ENCODE peak calls at places on chromosomes 11 and 22, in ten cellular contexts. N, P, I, X, D, C, W, U, J and M are unnamed samples. For H3K27me3, the result is how much of the 10 kb centered on the place peaks cover.

GRCh38 chr11:16346975-16347374 is 9.4 kb downstream of the SOX6 start:
- DNase-seq in N (no peak), P (peak), I (peak), X (no peak), D (peak), C (no peak), W (no peak), U (no peak), J (no peak), M (no peak)

GRCh38 chr11:114176321-114176720 is 116.8 kb downstream of the ZBTB16 start:
- DNase-seq in N (no peak), P (no peak), I (no peak), X (no peak), D (no peak), C (no peak), W (no peak), U (no peak), J (no peak), M (no peak)

GRCh38 chr22:25057013-25057881 is 104.7 kb downstream of the KIAA1671 start:
- DNase-seq in N (no peak), P (no peak), I (peak), X (peak), D (peak), C (peak), W (peak), U (peak), J (peak), M (peak)

GRCh38 chr11:36452231-36452630 is 57.8 kb downstream of the TRAF6 start:
- DNase-seq in N (no peak), P (no peak), I (peak), X (no peak), D (no peak), C (no peak), W (peak), U (no peak), J (no peak), M (no peak)

GRCh38 chr11:57300785-57301184 is 24.0 kb downstream of the TNKS1BP1 start:
- DNase-seq in N (no peak), P (no peak), I (no peak), X (no peak), D (no peak), C (peak), W (no peak), U (no peak), J (no peak), M (peak)

GRCh38 chr11:117917591-117917990 is 11.6 kb downstream of the TMPRSS13 start:
- DNase-seq in N (peak), P (no peak), I (no peak), X (no peak), D (no peak), C (no peak), W (no peak), U (no peak), J (no peak), M (no peak)

GRCh38 chr22:26848244-26848920 is 191.0 kb downstream of the MIAT start:
- DNase-seq in N (no peak), P (peak), I (no peak), X (no peak), D (peak), C (no peak), W (peak), U (peak), J (no peak), M (no peak)

GRCh38 chr11:29333993-29334780 is 682.6 kb downstream of the KCNA4 start:
- DNase-seq in N (no peak), P (peak), I (peak), X (peak), D (peak), C (no peak), W (peak), U (no peak), J (no peak), M (no peak)

GRCh38 chr22:37455896-37456295 is 28.6 kb upstream of the ELFN2 start:
- DNase-seq in N (no peak), P (no peak), I (no peak), X (no peak), D (peak), C (no peak), W (no peak), U (no peak), J (no peak), M (no peak)

GRCh38 chr22:20239951-20240773 is 28.0 kb downstream of the RTN4R start:
- DNase-seq in N (no peak), P (no peak), I (no peak), X (peak), D (no peak), C (no peak), W (peak), U (no peak), J (peak), M (no peak)

DNA sequence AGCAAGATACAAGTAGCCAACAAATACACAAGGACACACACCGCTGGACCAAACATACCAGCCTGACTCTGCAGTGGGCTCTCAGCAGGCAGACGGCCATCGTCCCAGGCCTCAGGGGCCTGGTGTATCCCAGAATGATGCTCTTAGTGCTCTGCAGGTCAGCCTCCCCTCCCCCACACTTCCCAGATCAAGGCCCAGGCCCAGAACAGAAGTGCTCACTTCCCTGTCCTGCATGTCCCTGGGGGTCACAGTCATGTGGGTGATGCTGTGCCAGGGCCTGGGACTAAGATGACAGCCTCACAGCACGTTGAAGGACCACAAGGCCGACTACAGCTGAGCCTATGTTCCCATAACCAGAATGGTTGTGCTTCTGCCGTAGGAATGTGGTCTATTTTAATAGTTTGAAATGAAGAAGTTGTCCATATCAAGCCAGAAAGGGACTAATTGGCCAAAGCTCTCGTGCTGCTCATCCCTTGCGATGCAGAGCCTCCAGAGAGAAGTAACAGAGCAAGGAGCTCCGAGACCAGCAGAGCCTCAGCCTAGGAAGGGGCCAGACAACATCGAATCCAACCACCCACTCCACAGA is 48.6 kb downstream of the GAB4 start:
- DNase-seq in N (no peak), P (no peak), I (no peak), X (no peak), D (no peak), C (no peak), W (no peak), U (no peak), J (no peak), M (no peak)
- H3K27me3 ChIP-seq in N (under half), P (under half), I (under half), X (under half), D (under half), C (under half), W (under half), U (under half), J (under half), M (under half)

GRCh38 chr22:44825310-44826150 is 73.2 kb downstream of the ARHGAP8 start:
- DNase-seq in N (peak), P (no peak), I (no peak), X (no peak), D (no peak), C (no peak), W (no peak), U (no peak), J (no peak), M (no peak)

GRCh38 chr22:44831885-44832284 is 79.5 kb downstream of the ARHGAP8 start:
- DNase-seq in N (no peak), P (no peak), I (no peak), X (no peak), D (no peak), C (no peak), W (no peak), U (no peak), J (no peak), M (no peak)

GRCh38 chr22:44827666-44828065 is 75.3 kb downstream of the ARHGAP8 start:
- DNase-seq in N (no peak), P (no peak), I (no peak), X (no peak), D (no peak), C (no peak), W (no peak), U (no peak), J (no peak), M (no peak)

GRCh38 chr22:44824271-44824670 is 71.9 kb downstream of the ARHGAP8 start:
- DNase-seq in N (peak), P (no peak), I (no peak), X (no peak), D (no peak), C (no peak), W (no peak), U (no peak), J (no peak), M (no peak)

DNA sequence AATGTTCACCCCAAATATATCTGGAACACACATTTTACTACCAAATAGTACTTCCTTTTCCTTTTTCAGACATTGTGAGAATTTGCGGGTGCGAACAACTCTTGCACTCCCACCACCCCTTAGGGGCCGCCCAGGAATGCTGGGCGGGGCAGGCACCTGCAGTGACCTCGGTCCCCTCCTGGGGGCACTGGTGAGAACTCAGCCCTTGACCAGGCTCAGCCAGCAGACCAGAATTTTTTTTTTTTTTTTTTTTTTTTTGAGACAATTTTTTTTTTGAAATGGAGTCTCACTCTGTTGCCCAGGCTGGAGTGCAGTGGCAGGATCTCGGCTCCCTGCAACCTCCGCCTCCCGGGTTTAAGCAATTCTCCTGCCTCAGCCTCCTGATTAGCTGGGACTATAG is 75.8 kb downstream of the ARHGAP8 start:
- DNase-seq in N (peak), P (peak), I (no peak), X (peak), D (no peak), C (no peak), W (peak), U (no peak), J (no peak), M (no peak)
- TF ChIP-seq CTCF in N (peak), P (peak), I (peak), X (peak), D (peak), C (peak), W (peak), U (no peak), J (no peak), M (no peak)

GRCh38 chr11:63478896-63479295 is 12.1 kb downstream of the PLAAT5 start:
- DNase-seq in N (no peak), P (peak), I (peak), X (peak), D (peak), C (no peak), W (peak), U (no peak), J (peak), M (peak)
- H3K27me3 ChIP-seq in N (under half), P (under half), I (under half), X (under half), D (under half), C (under half), W (under half), U (under half), J (under half), M (under half)

DNA sequence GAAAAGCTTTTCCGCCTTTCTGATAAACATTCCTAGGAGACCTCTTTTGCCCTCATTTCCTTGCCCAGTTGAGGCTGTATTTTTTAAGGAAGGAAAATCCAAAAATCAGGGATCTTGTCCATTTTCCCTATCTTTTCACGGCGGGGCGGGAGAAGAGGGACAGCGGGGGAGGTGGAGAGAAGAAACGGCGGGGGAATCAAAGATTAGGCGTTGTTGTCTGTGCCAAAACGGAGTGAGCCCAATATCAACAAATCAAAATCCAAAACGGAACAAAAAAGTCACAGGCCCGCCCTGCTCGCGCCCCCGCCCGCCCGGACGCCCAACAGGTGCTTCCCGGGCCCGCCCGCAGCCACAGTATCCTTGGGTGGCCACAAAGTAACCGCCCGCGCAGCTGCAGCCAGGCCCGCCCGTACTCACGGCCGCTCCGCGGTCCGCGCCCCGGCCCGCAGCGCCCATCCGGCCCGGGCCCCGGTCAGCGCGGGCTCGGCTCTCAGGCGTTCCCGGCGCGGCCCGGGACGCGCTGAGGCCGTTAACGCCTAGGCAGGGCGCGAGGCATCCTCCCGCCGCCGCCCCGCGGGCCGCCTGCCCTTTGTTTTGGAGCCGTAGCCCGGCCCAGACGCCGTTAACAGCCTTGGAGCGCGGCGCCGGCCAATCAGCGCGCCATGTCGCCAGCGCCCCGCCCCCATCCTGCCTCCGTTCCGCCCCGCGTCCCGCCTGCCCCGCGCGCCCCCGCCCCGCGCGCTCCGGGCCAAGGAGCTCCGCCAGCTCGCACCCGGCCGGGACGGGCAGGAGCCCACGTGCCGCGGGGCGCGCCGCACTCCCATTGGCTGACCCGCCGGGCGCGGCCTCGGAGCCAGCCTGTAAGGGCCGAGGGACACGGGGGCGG is at the start of gene YPEL1:
- DNase-seq in N (peak), P (peak), I (peak), X (peak), D (peak), C (peak), W (peak), U (peak), J (peak), M (peak)
- TF ChIP-seq CTCF in N (no peak), P (no peak), I (no peak), X (no peak), D (no peak), C (no peak), W (no peak), U (no peak), J (no peak), M (no peak)

GRCh38 chr11:2583605-2583958 is 116.2 kb downstream of the KCNQ1OT1 start:
- DNase-seq in N (no peak), P (no peak), I (no peak), X (no peak), D (no peak), C (no peak), W (no peak), U (no peak), J (peak), M (peak)
- H3K27me3 ChIP-seq in N (under half), P (under half), I (under half), X (under half), D (under half), C (under half), W (under half), U (under half), J (under half), M (under half)

GRCh38 chr11:34565417-34566208 is 52.0 kb upstream of the ELF5 start:
- DNase-seq in N (no peak), P (no peak), I (no peak), X (peak), D (no peak), C (no peak), W (no peak), U (no peak), J (no peak), M (no peak)
- TF ChIP-seq CTCF in N (peak), P (peak), I (peak), X (peak), D (peak), C (peak), W (peak), U (no peak), J (no peak), M (no peak)

GRCh38 chr11:46386674-46387073 is 4.9 kb downstream of the CHRM4 start:
- DNase-seq in N (no peak), P (no peak), I (peak), X (no peak), D (no peak), C (no peak), W (no peak), U (no peak), J (no peak), M (no peak)
- H3K27me3 ChIP-seq in N (under half), P (half or more), I (under half), X (under half), D (under half), C (half or more), W (under half), U (under half), J (half or more), M (under half)

GRCh38 chr22:28703436-28703835 is 23.8 kb upstream of the TTC28 start:
- DNase-seq in N (no peak), P (no peak), I (no peak), X (no peak), D (no peak), C (no peak), W (peak), U (no peak), J (no peak), M (no peak)
- TF ChIP-seq CTCF in N (no peak), P (no peak), I (no peak), X (no peak), D (no peak), C (no peak), W (no peak), U (no peak), J (no peak), M (no peak)

GRCh38 chr22:39558254-39558727 is 12.3 kb upstream of the CACNA1I start:
- DNase-seq in N (no peak), P (no peak), I (no peak), X (peak), D (no peak), C (no peak), W (no peak), U (no peak), J (no peak), M (no peak)

GRCh38 chr22:39558950-39559349 is 11.6 kb upstream of the CACNA1I start:
- DNase-seq in N (no peak), P (no peak), I (no peak), X (no peak), D (no peak), C (no peak), W (no peak), U (no peak), J (no peak), M (no peak)

GRCh38 chr22:39553429-39553828 is 17.1 kb upstream of the CACNA1I start:
- DNase-seq in N (no peak), P (no peak), I (no peak), X (no peak), D (no peak), C (no peak), W (no peak), U (no peak), J (no peak), M (no peak)

GRCh38 chr22:39556970-39557811 is 13.4 kb upstream of the CACNA1I start:
- DNase-seq in N (no peak), P (no peak), I (no peak), X (peak), D (no peak), C (no peak), W (peak), U (no peak), J (no peak), M (no peak)

DNA sequence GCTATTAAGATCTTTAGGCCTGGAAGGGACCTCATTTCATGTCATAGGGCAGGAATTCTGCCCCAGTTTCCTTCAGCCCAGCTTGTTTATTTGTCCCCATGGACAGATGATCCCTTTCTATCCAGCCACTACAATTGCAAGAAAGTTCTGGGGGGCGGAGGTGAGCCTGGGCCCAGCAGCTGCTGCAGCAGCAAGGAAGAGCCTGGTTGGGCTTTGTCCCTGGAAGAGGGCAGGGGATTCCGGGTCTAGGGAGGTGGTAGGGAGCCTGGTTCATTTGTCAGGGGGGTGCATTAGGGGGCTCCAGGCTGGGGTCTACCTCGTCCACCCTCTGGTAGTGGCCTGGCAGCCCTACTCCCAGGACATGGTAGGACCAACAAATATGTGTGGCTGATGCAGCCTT is 16.4 kb upstream of the CACNA1I start:
- DNase-seq in N (no peak), P (no peak), I (no peak), X (no peak), D (no peak), C (no peak), W (no peak), U (no peak), J (no peak), M (no peak)
- H3K27me3 ChIP-seq in N (under half), P (half or more), I (under half), X (under half), D (under half), C (half or more), W (under half), U (under half), J (half or more), M (under half)